ENCODE peak calls at places on chromosomes 3 and 15, in nine cellular contexts. V is IMR-90, J is GM23248, U is keratinocyte, E is endothelial cell of umbilical vein, A is PC-3, T is neuronal stem cell, P is astrocyte, B is hepatocyte. X is an unnamed sample.

GRCh38 chr3:107512108-107512507 is 10.7 kb upstream of the BBX start:
- DNase-seq in V (no peak), J (peak), U (no peak), E (no peak), A (peak), T (no peak), P (no peak), B (no peak), X (no peak)

GRCh38 chr15:31975446-31976229 is 54.7 kb upstream of the CHRNA7 start:
- DNase-seq in V (no peak), J (peak), U (no peak), E (no peak), A (peak), T (peak), P (no peak), B (no peak), X (no peak)

GRCh38 chr3:17466028-17466427 is 276.4 kb downstream of the TBC1D5 start:
- DNase-seq in V (peak), J (peak), U (no peak), E (no peak), A (peak), T (no peak), P (no peak), B (no peak), X (no peak)

GRCh38 chr3:42830437-42831320 is 21.4 kb downstream of the ACKR2 start:
- DNase-seq in V (peak), J (peak), U (no peak), E (no peak), A (peak), T (no peak), P (no peak), B (peak), X (peak)

GRCh38 chr15:77418341-77419049 is 1.4 kb downstream of the PEAK1 start:
- DNase-seq in V (peak), J (peak), U (no peak), E (peak), A (peak), T (no peak), P (peak), B (no peak), X (no peak)

GRCh38 chr3:8482960-8483665 is 18.5 kb upstream of the LMCD1 start:
- DNase-seq in V (peak), J (peak), U (no peak), E (peak), A (peak), T (no peak), P (peak), B (peak), X (peak)

GRCh38 chr3:38640661-38641441 is 8.6 kb downstream of the SCN5A start:
- DNase-seq in V (no peak), J (no peak), U (no peak), E (no peak), A (no peak), T (peak), P (no peak), B (no peak), X (no peak)

GRCh38 chr3:160481856-160482255 is 32.3 kb upstream of the TRIM59 start:
- DNase-seq in V (no peak), J (no peak), U (no peak), E (no peak), A (no peak), T (no peak), P (no peak), B (no peak), X (no peak)

GRCh38 chr3:170485696-170486095 is 67.0 kb downstream of the CLDN11 start:
- DNase-seq in V (no peak), J (no peak), U (no peak), E (no peak), A (no peak), T (no peak), P (no peak), B (no peak), X (no peak)

GRCh38 chr3:171663805-171664204 is 146.5 kb downstream of the PLD1 start:
- DNase-seq in V (no peak), J (no peak), U (no peak), E (no peak), A (no peak), T (no peak), P (no peak), B (no peak), X (no peak)

GRCh38 chr15:92892201-92892555 is 7.9 kb upstream of the CHD2 start:
- DNase-seq in V (no peak), J (no peak), U (no peak), E (no peak), A (no peak), T (no peak), P (no peak), B (no peak), X (no peak)

GRCh38 chr15:92889390-92890113 is 10.6 kb upstream of the CHD2 start:
- DNase-seq in V (no peak), J (no peak), U (no peak), E (no peak), A (no peak), T (no peak), P (no peak), B (no peak), X (no peak)

GRCh38 chr15:92896543-92896942 is 3.6 kb upstream of the CHD2 start:
- DNase-seq in V (no peak), J (peak), U (no peak), E (no peak), A (no peak), T (no peak), P (no peak), B (no peak), X (no peak)

GRCh38 chr15:92891533-92892200 is 8.5 kb upstream of the CHD2 start:
- DNase-seq in V (no peak), J (no peak), U (no peak), E (no peak), A (no peak), T (no peak), P (no peak), B (no peak), X (no peak)

GRCh38 chr15:92893200-92893599 is 6.9 kb upstream of the CHD2 start:
- DNase-seq in V (no peak), J (no peak), U (no peak), E (no peak), A (no peak), T (no peak), P (no peak), B (no peak), X (no peak)
- H3K4me3 ChIP-seq in V (no peak), J (no peak), U (no peak), E (no peak), A (no peak), T (no peak), P (no peak), B (no peak), X (no peak)

GRCh38 chr15:33032053-33032452 is 162.5 kb downstream of the FMN1 start:
- DNase-seq in V (peak), J (peak), U (no peak), E (no peak), A (peak), T (no peak), P (peak), B (no peak), X (no peak)
- H3K4me2 ChIP-seq in V (peak), J (peak), U (no peak), E (no peak), A (peak), T (no peak), P (peak), B (no peak), X (no peak)

GRCh38 chr15:25056484-25057429 is 102.0 kb downstream of the SNRPN start:
- DNase-seq in V (no peak), J (no peak), U (no peak), E (no peak), A (no peak), T (no peak), P (no peak), B (no peak), X (no peak)
- H3K4me3 ChIP-seq in V (no peak), J (no peak), U (no peak), E (no peak), A (no peak), T (peak), P (no peak), B (no peak), X (no peak)

GRCh38 chr3:71998995-71999673 is 214.2 kb upstream of the PROK2 start:
- DNase-seq in V (peak), J (peak), U (peak), E (no peak), A (peak), T (no peak), P (peak), B (no peak), X (no peak)
- H3K4me2 ChIP-seq in V (no peak), J (peak), U (no peak), E (no peak), A (no peak), T (no peak), P (peak), B (no peak), X (no peak)

DNA sequence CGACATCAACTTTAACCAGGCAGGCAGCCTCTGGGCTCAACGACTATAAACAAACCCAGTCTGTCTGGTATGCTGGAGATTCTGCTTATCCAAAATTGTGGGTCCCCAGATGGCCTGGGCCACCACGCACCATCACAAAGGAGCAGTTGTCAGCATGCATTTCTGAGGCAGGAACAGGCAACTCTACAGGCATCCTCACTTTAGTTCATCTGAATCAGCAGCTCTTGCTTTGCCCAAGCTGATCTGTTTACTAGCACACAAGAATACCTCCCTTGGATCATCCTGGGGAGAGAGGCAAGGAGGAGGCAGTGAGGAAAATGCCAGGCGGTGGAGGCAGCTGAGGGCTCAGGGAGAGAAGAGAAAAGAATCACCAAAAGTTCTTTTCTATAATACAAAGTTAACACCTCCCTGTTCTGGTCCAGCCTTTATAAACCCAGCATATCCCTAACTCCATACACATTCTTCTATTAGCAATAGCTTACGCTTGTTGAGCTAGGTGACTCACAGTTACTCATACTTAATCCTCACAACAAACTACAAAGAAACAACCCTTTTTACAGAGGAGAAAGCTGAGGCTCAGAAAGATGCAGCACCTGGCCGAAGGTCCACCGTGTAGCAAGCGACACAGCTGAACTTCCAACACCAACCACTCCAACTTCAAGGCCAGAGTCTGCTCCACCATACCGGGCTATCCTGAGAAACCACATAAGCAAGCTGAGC is 33.6 kb downstream of the ZDHHC3 start:
- DNase-seq in V (peak), J (peak), U (no peak), E (no peak), A (peak), T (no peak), P (peak), B (no peak), X (no peak)
- H3K4me3 ChIP-seq in V (no peak), J (no peak), U (no peak), E (no peak), A (no peak), T (no peak), P (no peak), B (no peak), X (no peak)

GRCh38 chr3:16441306-16441898 is 72.1 kb downstream of the RFTN1 start:
- DNase-seq in V (peak), J (peak), U (no peak), E (no peak), A (no peak), T (no peak), P (peak), B (no peak), X (no peak)

GRCh38 chr3:16442730-16443129 is 70.8 kb downstream of the RFTN1 start:
- DNase-seq in V (no peak), J (no peak), U (no peak), E (no peak), A (no peak), T (no peak), P (no peak), B (no peak), X (no peak)

GRCh38 chr3:16447156-16447555 is 66.3 kb downstream of the RFTN1 start:
- DNase-seq in V (no peak), J (no peak), U (no peak), E (no peak), A (no peak), T (no peak), P (no peak), B (no peak), X (no peak)

GRCh38 chr3:16439848-16440708 is 73.4 kb downstream of the RFTN1 start:
- DNase-seq in V (no peak), J (peak), U (no peak), E (no peak), A (no peak), T (no peak), P (no peak), B (no peak), X (no peak)

GRCh38 chr3:16444344-16444743 is 69.2 kb downstream of the RFTN1 start:
- DNase-seq in V (no peak), J (no peak), U (no peak), E (no peak), A (no peak), T (no peak), P (no peak), B (no peak), X (no peak)
- H3K4me2 ChIP-seq in V (no peak), J (no peak), U (no peak), E (no peak), A (no peak), T (no peak), P (peak), B (no peak), X (no peak)

DNA sequence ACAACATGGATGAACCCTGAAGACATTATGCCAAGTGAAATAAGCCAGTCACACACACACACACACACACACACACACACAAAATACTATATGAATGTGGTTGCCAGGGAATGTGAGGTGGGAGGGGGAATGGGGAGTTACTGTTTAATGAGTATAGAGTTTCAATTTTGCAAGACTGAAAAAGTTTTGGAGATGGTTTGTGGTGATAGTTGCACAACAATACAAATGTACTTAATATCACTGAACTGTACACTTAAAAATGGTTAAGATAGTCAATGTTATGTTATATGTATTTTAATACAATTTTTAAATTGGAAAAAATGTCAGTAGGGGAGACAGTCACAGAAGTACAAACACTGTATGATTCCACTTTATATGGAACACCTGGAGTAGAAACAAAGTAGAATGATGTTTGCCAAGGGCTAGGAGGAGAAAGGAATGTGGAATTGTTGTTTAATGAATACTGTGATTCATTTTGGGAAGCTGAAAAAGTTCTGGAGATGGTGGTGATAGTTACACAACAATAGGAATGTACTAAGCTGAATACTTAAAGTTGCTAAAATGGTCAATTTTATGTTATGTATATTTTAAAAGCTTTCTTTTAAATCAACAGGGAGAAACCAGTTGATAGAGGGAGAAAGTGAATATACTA is 76.6 kb downstream of the RPL39L start:
- DNase-seq in V (peak), J (peak), U (no peak), E (no peak), A (peak), T (no peak), P (peak), B (no peak), X (peak)
- H3K4me3 ChIP-seq in V (no peak), J (no peak), U (no peak), E (no peak), A (peak), T (no peak), P (no peak), B (no peak), X (peak)

GRCh38 chr3:52182691-52183090 is 15.3 kb upstream of the ALAS1 start:
- DNase-seq in V (no peak), J (no peak), U (no peak), E (no peak), A (no peak), T (no peak), P (no peak), B (no peak), X (peak)
- H3K4me2 ChIP-seq in V (no peak), J (no peak), U (no peak), E (no peak), A (no peak), T (no peak), P (no peak), B (no peak), X (no peak)

GRCh38 chr15:57637836-57638235 is 46.1 kb downstream of the MYZAP start:
- DNase-seq in V (no peak), J (no peak), U (no peak), E (peak), A (no peak), T (no peak), P (no peak), B (no peak), X (no peak)

GRCh38 chr15:57639306-57639705 is 47.6 kb downstream of the MYZAP start:
- DNase-seq in V (no peak), J (no peak), U (no peak), E (no peak), A (no peak), T (no peak), P (no peak), B (no peak), X (no peak)

GRCh38 chr15:57635300-57635944 is 43.7 kb downstream of the MYZAP start:
- DNase-seq in V (no peak), J (peak), U (no peak), E (peak), A (no peak), T (no peak), P (no peak), B (no peak), X (no peak)

GRCh38 chr15:57646057-57646456 is 54.4 kb downstream of the MYZAP start:
- DNase-seq in V (no peak), J (peak), U (no peak), E (no peak), A (no peak), T (no peak), P (no peak), B (no peak), X (no peak)

GRCh38 chr15:57640935-57641682 is 49.4 kb downstream of the MYZAP start:
- DNase-seq in V (peak), J (peak), U (no peak), E (peak), A (peak), T (peak), P (peak), B (peak), X (no peak)
- H3K4me3 ChIP-seq in V (no peak), J (no peak), U (no peak), E (no peak), A (no peak), T (no peak), P (no peak), B (no peak), X (no peak)

GRCh38 chr15:88877415-88877814 is 17.9 kb downstream of the HAPLN3 start:
- DNase-seq in V (no peak), J (no peak), U (no peak), E (no peak), A (no peak), T (no peak), P (no peak), B (no peak), X (no peak)
- H3K4me2 ChIP-seq in V (no peak), J (no peak), U (no peak), E (no peak), A (no peak), T (no peak), P (no peak), B (no peak), X (no peak)